ENCODE peak calls at places on chromosomes 4 and X, in five cellular contexts. H, V, M, F and W are unnamed samples.

GRCh38 chrX:136589966-136590365 is 58.0 kb downstream of the VGLL1 start:
- DNase-seq in H (no peak), V (no peak), M (no peak), F (peak), W (peak)

GRCh38 chrX:11664211-11664888 is 1.4 kb downstream of the ARHGAP6 start:
- DNase-seq in H (no peak), V (no peak), M (no peak), F (no peak), W (peak)

GRCh38 chr4:82560853-82561744 is 689 bp downstream of the TMEM150C start:
- DNase-seq in H (no peak), V (no peak), M (no peak), F (no peak), W (peak)

GRCh38 chr4:126736133-126736518 is 896.6 kb upstream of the INTU start:
- DNase-seq in H (no peak), V (no peak), M (no peak), F (no peak), W (no peak)

GRCh38 chrX:151151668-151152267 is 24.6 kb upstream of the GPR50 start:
- DNase-seq in H (peak), V (peak), M (peak), F (peak), W (peak)

GRCh38 chrX:134236690-134237362 is at the start of gene CCDC160:
- DNase-seq in H (peak), V (no peak), M (peak), F (no peak), W (peak)

GRCh38 chr4:13706130-13706529 is 78.6 kb upstream of the BOD1L1 start:
- DNase-seq in H (no peak), V (no peak), M (no peak), F (no peak), W (no peak)

GRCh38 chrX:130174051-130174704 is 2.4 kb downstream of the RAB33A start:
- DNase-seq in H (no peak), V (no peak), M (peak), F (peak), W (peak)

GRCh38 chr4:144650311-144650820 is 4.4 kb downstream of the HHIP start:
- DNase-seq in H (no peak), V (no peak), M (no peak), F (no peak), W (no peak)

GRCh38 chrX:18674417-18674787 is 2.5 kb upstream of the RS1 start:
- DNase-seq in H (no peak), V (no peak), M (no peak), F (no peak), W (no peak)

GRCh38 chr4:86975927-86976326 is 41.1 kb downstream of the AFF1 start:
- DNase-seq in H (no peak), V (no peak), M (no peak), F (no peak), W (no peak)

GRCh38 chrX:153905481-153906095 is 1.1 kb downstream of the AVPR2 start:
- DNase-seq in H (no peak), V (no peak), M (no peak), F (no peak), W (no peak)

GRCh38 chrX:153906126-153906917 is 1.8 kb downstream of the AVPR2 start:
- DNase-seq in H (no peak), V (peak), M (no peak), F (no peak), W (no peak)

GRCh38 chrX:153903238-153903980 is 1.1 kb upstream of the AVPR2 start:
- DNase-seq in H (no peak), V (peak), M (no peak), F (no peak), W (no peak)

GRCh38 chrX:153902388-153902787 is 2.1 kb upstream of the AVPR2 start:
- DNase-seq in H (no peak), V (no peak), M (no peak), F (no peak), W (no peak)

GRCh38 chrX:153903991-153904957 is at the start of gene AVPR2:
- DNase-seq in H (no peak), V (peak), M (no peak), F (no peak), W (no peak)
- H2AFZ ChIP-seq in H (no peak), V (no peak), M (no peak), F (no peak), W (no peak)

DNA sequence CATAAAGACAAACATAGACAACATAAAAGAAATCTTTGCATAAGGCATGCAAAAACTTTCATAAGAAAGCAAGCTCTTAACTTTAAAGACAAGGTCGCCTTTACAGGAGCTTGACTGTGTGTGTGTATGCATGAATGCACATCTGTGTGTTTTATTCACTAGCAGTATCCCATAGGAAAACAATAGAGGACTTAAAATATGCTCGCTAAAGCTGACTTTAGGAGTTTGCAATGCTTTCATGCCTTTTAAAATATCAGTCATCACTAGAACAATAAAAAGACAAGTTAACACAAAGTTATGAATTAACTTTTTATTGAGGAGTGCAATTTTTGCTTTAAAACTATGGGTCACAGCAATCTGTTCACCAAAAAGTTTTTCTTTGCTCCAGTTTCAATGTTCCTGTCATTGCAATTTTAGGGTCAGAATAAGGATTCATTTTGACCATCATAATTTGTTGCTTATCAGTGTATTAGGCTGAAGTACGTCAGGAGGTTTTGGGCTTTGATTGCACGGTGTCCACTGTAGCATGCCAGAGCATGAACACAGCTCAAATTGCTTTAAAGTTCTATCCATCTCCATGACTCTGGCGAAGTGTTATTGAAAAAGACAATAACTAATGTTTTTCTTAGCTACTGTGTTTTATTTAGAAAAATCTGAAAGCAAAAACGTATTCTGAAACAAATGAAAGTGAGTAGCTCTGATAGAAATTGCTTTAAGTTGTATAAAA is 36.9 kb downstream of the ANXA10 start:
- DNase-seq in H (no peak), V (no peak), M (no peak), F (no peak), W (no peak)
- H2AFZ ChIP-seq in H (no peak), V (no peak), M (no peak), F (no peak), W (peak)

DNA sequence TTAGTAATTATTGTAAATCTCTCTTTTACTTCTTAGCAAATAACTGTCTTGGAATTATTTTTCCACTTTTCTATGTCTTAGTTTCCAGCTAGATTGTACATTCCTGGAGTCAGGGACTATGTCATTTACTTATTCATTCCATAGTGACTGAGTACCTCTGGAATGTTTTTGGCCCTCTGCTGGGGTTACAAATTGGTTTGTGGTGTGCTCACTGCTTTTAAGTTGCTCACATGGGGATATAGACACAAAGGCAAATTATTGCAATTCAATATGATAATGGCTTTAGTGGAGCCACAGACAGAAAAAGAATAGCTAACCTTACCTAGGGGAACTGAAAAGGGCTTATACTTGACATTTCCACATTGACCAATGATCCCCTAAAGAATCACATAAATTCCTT is 63.7 kb upstream of the PDGFRA start:
- DNase-seq in H (no peak), V (no peak), M (peak), F (peak), W (peak)
- H2AFZ ChIP-seq in H (no peak), V (no peak), M (no peak), F (no peak), W (no peak)

GRCh38 chr4:112109455-112110425 is 35.5 kb upstream of the FAM241A start:
- DNase-seq in H (peak), V (no peak), M (peak), F (peak), W (peak)
- H2AFZ ChIP-seq in H (peak), V (no peak), M (no peak), F (no peak), W (peak)